ENCODE peak calls at places on chromosomes 11 and 22, in four cellular contexts. One of them, this sample, is unnamed.
A peak's percentile ranks its signal among the peaks of the same experiment; 100 is the strongest.

GRCh38 chr22:17116931-17117330 is 4.2 kb downstream of the TMEM121B start:
- DNase-seq in HepG2: no peak
- DNase-seq in SK-N-SH: no peak
- DNase-seq in GM12878: no peak
- DNase-seq in this sample: no peak

GRCh38 chr11:58354727-58355126 is 4.1 kb downstream of the OR5B17 start:
- DNase-seq in GM12878: no peak
- DNase-seq in HepG2: no peak
- DNase-seq in SK-N-SH: no peak
- DNase-seq in this sample: no peak

GRCh38 chr22:23404689-23405365 is 175.3 kb downstream of the IGLL1 start:
- DNase-seq in SK-N-SH: no peak
- DNase-seq in GM12878: no peak
- DNase-seq in HepG2: peak; percentile 35
- DNase-seq in this sample: no peak

GRCh38 chr11:75946531-75947530 is 131.8 kb downstream of the UVRAG start:
- DNase-seq in SK-N-SH: no peak
- DNase-seq in GM12878: no peak
- DNase-seq in HepG2: no peak
- DNase-seq in this sample: no peak

GRCh38 chr11:45843158-45843924 is 3.9 kb upstream of the CRY2 start:
- DNase-seq in GM12878: peak; percentile 35
- DNase-seq in HepG2: peak; percentile 93
- DNase-seq in SK-N-SH: peak; percentile 85
- DNase-seq in this sample: peak; percentile 88

GRCh38 chr11:60957188-60957587 is 5.2 kb upstream of the SLC15A3 start:
- DNase-seq in HepG2: no peak
- DNase-seq in SK-N-SH: no peak
- DNase-seq in GM12878: no peak
- DNase-seq in this sample: no peak

GRCh38 chr11:492416-493226 is 14.4 kb downstream of the RNH1 start:
- DNase-seq in GM12878: no peak
- DNase-seq in HepG2: no peak
- DNase-seq in SK-N-SH: peak; percentile 34
- DNase-seq in this sample: no peak

GRCh38 chr22:25196326-25196725 is 3.3 kb upstream of the CRYBB3 start:
- DNase-seq in SK-N-SH: no peak
- DNase-seq in GM12878: no peak
- DNase-seq in HepG2: no peak
- DNase-seq in this sample: no peak

GRCh38 chr11:64131657-64132387 is 34.1 kb downstream of the MACROD1 start:
- DNase-seq in SK-N-SH: no peak
- DNase-seq in GM12878: no peak
- DNase-seq in HepG2: peak; percentile 24
- DNase-seq in this sample: no peak

GRCh38 chr11:123458501-123458900 is 28.4 kb downstream of the GRAMD1B start:
- DNase-seq in SK-N-SH: no peak
- DNase-seq in GM12878: no peak
- DNase-seq in HepG2: no peak
- DNase-seq in this sample: no peak

GRCh38 chr11:123460006-123460700 is 30.1 kb downstream of the GRAMD1B start:
- DNase-seq in SK-N-SH: no peak
- DNase-seq in HepG2: no peak
- DNase-seq in GM12878: no peak
- DNase-seq in this sample: no peak

GRCh38 chr11:123457187-123457770 is 27.2 kb downstream of the GRAMD1B start:
- DNase-seq in SK-N-SH: no peak
- DNase-seq in GM12878: no peak
- DNase-seq in HepG2: no peak
- DNase-seq in this sample: no peak

GRCh38 chr11:123461164-123461563 is 31.1 kb downstream of the GRAMD1B start:
- DNase-seq in HepG2: no peak
- DNase-seq in GM12878: no peak
- DNase-seq in SK-N-SH: peak; percentile 44
- DNase-seq in this sample: no peak
- TF ChIP-seq PBX3 in HepG2: no peak
- TF ChIP-seq PBX3 in GM12878: no peak
- TF ChIP-seq PBX3 in SK-N-SH: no peak
- TF ChIP-seq PBX3 in this sample: no peak

GRCh38 chr11:100203789-100204188 is 483.3 kb upstream of the ARHGAP42 start:
- DNase-seq in SK-N-SH: no peak
- DNase-seq in GM12878: no peak
- DNase-seq in HepG2: no peak
- DNase-seq in this sample: no peak
- TF ChIP-seq RAD21 in SK-N-SH: no peak
- TF ChIP-seq RAD21 in GM12878: no peak
- TF ChIP-seq RAD21 in HepG2: no peak
- TF ChIP-seq RAD21 in this sample: no peak

GRCh38 chr22:19854778-19855503 is at the start of the genes GNB1L and RTL10:
- DNase-seq in SK-N-SH: peak; percentile 98
- DNase-seq in GM12878: peak; percentile 90
- DNase-seq in HepG2: peak; percentile 90
- DNase-seq in this sample: peak; percentile 95
- TF ChIP-seq REST in SK-N-SH: no peak
- TF ChIP-seq REST in GM12878: no peak
- TF ChIP-seq REST in HepG2: peak; percentile 45
- TF ChIP-seq REST in this sample: no peak

GRCh38 chr22:37176464-37177061 is 11.5 kb downstream of the C1QTNF6 start:
- DNase-seq in GM12878: no peak
- DNase-seq in SK-N-SH: peak; percentile 79
- DNase-seq in HepG2: no peak
- DNase-seq in this sample: no peak
- TF ChIP-seq PBX3 in GM12878: no peak
- TF ChIP-seq PBX3 in SK-N-SH: no peak
- TF ChIP-seq PBX3 in HepG2: no peak
- TF ChIP-seq PBX3 in this sample: no peak

GRCh38 chr22:48495751-48496080 is 1332.0 kb downstream of the BRD1 start:
- DNase-seq in HepG2: no peak
- DNase-seq in SK-N-SH: no peak
- DNase-seq in GM12878: no peak
- DNase-seq in this sample: no peak

GRCh38 chr22:48496987-48497650 is 1330.6 kb downstream of the BRD1 start:
- DNase-seq in GM12878: no peak
- DNase-seq in SK-N-SH: no peak
- DNase-seq in HepG2: no peak
- DNase-seq in this sample: no peak

GRCh38 chr22:48494968-48495750 is 1332.5 kb downstream of the BRD1 start:
- DNase-seq in GM12878: no peak
- DNase-seq in SK-N-SH: no peak
- DNase-seq in HepG2: no peak
- DNase-seq in this sample: no peak

GRCh38 chr22:48494256-48494967 is 1333.3 kb downstream of the BRD1 start:
- DNase-seq in HepG2: no peak
- DNase-seq in SK-N-SH: no peak
- DNase-seq in GM12878: no peak
- DNase-seq in this sample: no peak

DNA sequence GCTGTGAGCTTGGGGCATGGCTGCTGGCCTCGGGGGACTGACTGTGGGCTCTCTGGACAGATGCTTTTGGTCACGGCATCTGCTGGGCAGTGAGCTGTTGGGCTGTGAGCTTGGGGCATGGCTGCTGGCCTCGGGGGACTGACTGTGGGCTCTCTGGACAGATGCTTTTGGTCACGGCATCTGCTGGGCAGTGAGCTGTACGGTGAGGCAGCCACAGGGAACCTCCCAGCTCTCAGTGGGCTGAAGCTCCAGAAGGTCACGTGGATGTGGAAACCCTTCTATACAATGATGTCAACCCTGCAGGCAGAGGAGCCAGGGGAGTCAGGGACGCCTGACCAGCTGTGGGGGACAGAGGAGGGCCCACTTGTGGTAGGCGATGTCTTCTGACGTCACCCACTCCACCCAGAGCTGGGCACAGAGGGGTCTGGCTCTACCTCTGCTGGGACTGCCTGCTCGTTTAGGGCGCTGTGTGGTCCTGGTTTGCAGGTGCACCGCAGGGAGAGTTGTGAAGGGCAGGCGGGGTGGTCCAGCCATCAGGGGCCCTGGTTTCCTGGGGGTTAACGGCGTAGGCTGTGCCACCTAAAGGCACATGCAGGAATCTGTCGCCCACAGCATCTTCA is 1331.3 kb downstream of the BRD1 start:
- DNase-seq in SK-N-SH: no peak
- DNase-seq in GM12878: no peak
- DNase-seq in HepG2: no peak
- DNase-seq in this sample: no peak
- TF ChIP-seq RAD21 in SK-N-SH: no peak
- TF ChIP-seq RAD21 in GM12878: no peak
- TF ChIP-seq RAD21 in HepG2: no peak
- TF ChIP-seq RAD21 in this sample: no peak

DNA sequence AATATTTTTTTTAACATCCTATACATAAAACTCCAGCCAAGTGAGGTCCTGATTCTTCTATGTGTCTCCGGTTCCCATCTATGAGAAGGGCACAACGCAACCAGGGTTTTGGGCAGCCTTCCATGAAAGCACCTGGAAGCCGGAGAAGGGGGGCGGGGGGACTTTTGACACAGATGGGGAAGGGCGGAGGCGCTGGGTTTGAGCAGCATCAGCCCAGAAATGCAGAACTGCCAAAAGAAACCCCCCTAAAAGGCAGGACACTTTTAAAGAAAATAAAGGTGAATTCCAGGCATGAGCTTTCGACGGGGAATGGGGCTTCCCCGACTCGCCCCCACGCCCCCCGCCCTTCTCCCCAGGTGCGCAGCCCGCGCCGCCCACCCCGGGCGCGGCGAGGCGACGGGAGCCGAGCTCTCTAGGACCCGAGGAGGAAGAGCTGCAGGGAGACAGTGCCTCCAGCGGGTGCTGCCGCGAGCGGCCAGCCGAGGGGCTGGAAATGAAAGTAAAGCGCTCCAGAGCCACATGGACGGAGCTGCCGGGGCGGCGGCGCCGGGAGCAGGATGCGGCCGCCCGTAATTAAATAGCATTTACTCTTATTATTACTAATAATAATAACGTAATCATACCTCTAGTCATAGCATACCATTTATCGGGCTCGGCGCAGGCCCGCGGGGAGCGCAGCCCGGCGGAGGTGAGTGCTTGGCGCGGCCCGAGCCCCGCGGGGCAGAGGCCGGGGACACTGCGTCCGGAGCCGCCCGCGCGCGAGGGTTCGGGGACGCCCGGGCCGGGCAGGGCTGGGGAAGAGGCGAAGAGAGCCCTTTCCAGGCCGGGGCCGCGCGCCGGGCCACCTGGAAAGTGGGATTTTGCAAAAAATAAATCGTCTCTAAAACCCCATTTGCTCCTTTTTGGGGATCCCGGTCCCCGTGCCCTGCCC is at the start of gene ZC3H7B:
- DNase-seq in HepG2: peak; percentile 76
- DNase-seq in SK-N-SH: peak; percentile 90
- DNase-seq in GM12878: peak; percentile 28
- DNase-seq in this sample: peak; percentile 92
- TF ChIP-seq REST in HepG2: no peak
- TF ChIP-seq REST in SK-N-SH: no peak
- TF ChIP-seq REST in GM12878: no peak
- TF ChIP-seq REST in this sample: no peak

This sample was measured in A549.